ENCODE peak calls at places on chromosomes 13 and 19, in nine cellular contexts. O, W, S, L, U, F, J, G and T are unnamed samples.

GRCh38 chr19:2983351-2984195 is 6.2 kb downstream of the TLE6 start:
- DNase-seq in F (peak; percentile 63), W (no peak), O (peak; percentile 68), J (peak; percentile 30), U (no peak), S (peak; percentile 69), G (no peak), L (no peak), T (no peak)

GRCh38 chr13:27289016-27289665 is 18.5 kb downstream of the RASL11A start:
- DNase-seq in S (no peak), L (no peak), O (no peak), J (no peak), F (no peak), W (no peak), U (no peak), G (no peak), T (no peak)

GRCh38 chr19:12346896-12347295 is 13.5 kb upstream of the ZNF563 start:
- DNase-seq in U (no peak), W (no peak), J (no peak), F (peak; percentile 20), G (no peak), O (no peak), L (no peak), S (no peak), T (peak; percentile 11)

GRCh38 chr19:29040951-29041350 is 172.0 kb downstream of the UQCRFS1 start:
- DNase-seq in O (no peak), S (no peak), G (no peak), W (no peak), U (no peak), J (no peak), F (no peak), L (no peak), T (no peak)

GRCh38 chr19:29683009-29683408 is 17.7 kb downstream of the PLEKHF1 start:
- DNase-seq in J (no peak), F (no peak), S (no peak), U (no peak), W (no peak), L (no peak), O (no peak), G (no peak), T (peak; percentile 64)

GRCh38 chr19:10503002-10503789 is at the start of gene KEAP1:
- DNase-seq in U (peak; percentile 59), O (peak; percentile 60), L (no peak), J (no peak), W (no peak), G (peak; percentile 41), S (no peak), F (peak; percentile 46), T (peak; percentile 66)

GRCh38 chr19:45470147-45471081 is 2.6 kb downstream of the FOSB start:
- DNase-seq in L (peak; percentile 52), G (no peak), U (no peak), W (peak; percentile 57), S (peak; percentile 33), O (no peak), F (peak; percentile 48), J (no peak), T (no peak)

GRCh38 chr13:31697290-31697689 is 42.0 kb upstream of the RXFP2 start:
- DNase-seq in U (no peak), O (no peak), S (no peak), F (peak; percentile 36), L (no peak), J (no peak), W (no peak), G (no peak), T (no peak)

GRCh38 chr19:47229674-47230121 is 1.3 kb downstream of the BBC3 start:
- DNase-seq in L (no peak), U (no peak), J (peak; percentile 27), O (no peak), F (peak; percentile 43), W (peak; percentile 23), S (no peak), G (no peak), T (peak; percentile 41)

GRCh38 chr19:10120538-10121198 is 969 bp upstream of the EIF3G start:
- DNase-seq in W (no peak), G (no peak), J (no peak), O (no peak), S (no peak), L (no peak), U (no peak), F (peak; percentile 26), T (no peak)

GRCh38 chr19:51440846-51441409 is 17.3 kb downstream of the SIGLEC8 start:
- DNase-seq in G (no peak), W (no peak), U (peak; percentile 57), L (peak; percentile 16), O (no peak), J (no peak), S (no peak), F (peak; percentile 36), T (no peak)

GRCh38 chr19:2171349-2172145 is 7.8 kb downstream of the DOT1L start:
- DNase-seq in O (no peak), L (peak; percentile 76), F (no peak), G (no peak), U (peak; percentile 94), W (peak; percentile 54), J (peak; percentile 89), S (peak; percentile 41), T (peak; percentile 95)

GRCh38 chr19:5225486-5226345 is 114.9 kb downstream of the PTPRS start:
- DNase-seq in U (peak; percentile 26), F (peak; percentile 13), W (no peak), J (no peak), L (no peak), S (no peak), G (no peak), O (peak; percentile 29), T (no peak)

GRCh38 chr19:3346677-3347353 is 19.6 kb upstream of the NFIC start:
- DNase-seq in W (no peak), U (no peak), J (no peak), G (peak; percentile 49), O (peak; percentile 37), L (no peak), F (no peak), S (peak; percentile 81), T (no peak)

GRCh38 chr19:4064551-4065260 is 2.0 kb downstream of the ZBTB7A start:
- DNase-seq in O (peak; percentile 68), U (peak; percentile 54), L (peak; percentile 54), S (peak; percentile 73), F (no peak), J (no peak), G (peak; percentile 58), W (no peak), T (peak; percentile 56)

GRCh38 chr13:93480553-93481106 is 254.0 kb downstream of the GPC6 start:
- DNase-seq in U (no peak), J (no peak), O (no peak), F (no peak), S (no peak), W (no peak), L (no peak), G (no peak), T (no peak)

GRCh38 chr13:107586216-107586615 is 629.1 kb downstream of the LIG4 start:
- DNase-seq in O (no peak), S (no peak), G (no peak), L (no peak), W (no peak), U (no peak), J (no peak), F (no peak), T (no peak)

GRCh38 chr19:35395762-35396199 is 24.9 kb downstream of the GPR42 start:
- DNase-seq in G (no peak), O (no peak), S (no peak), J (no peak), W (no peak), U (no peak), L (no peak), F (no peak), T (no peak)

GRCh38 chr13:113328851-113329250 is 31.8 kb downstream of the LAMP1 start:
- DNase-seq in S (no peak), W (no peak), O (no peak), G (no peak), F (no peak), J (no peak), L (no peak), U (no peak), T (no peak)

GRCh38 chr19:40578442-40578908 is 1.8 kb downstream of the SHKBP1 start:
- DNase-seq in L (no peak), W (no peak), G (no peak), F (peak; percentile 58), J (no peak), S (no peak), O (peak; percentile 40), U (no peak), T (peak; percentile 43)